ENCODE peak calls at places on chromosomes 4 and X, in eight cellular contexts. One of them, this sample, is unnamed.

GRCh38 chr4:155984398-155984797 is 30.7 kb upstream of the CTSO start:
- DNase-seq in stimulated activated CD8-positive, alpha-beta memory T cell treated with anti-CD3 and anti-CD28 coated beads, Interleukin-4, amount 100 ng/mL, for 24 hours: no peak
- DNase-seq in EL: no peak
- DNase-seq in activated CD4-positive, alpha-beta T cell treated with anti-CD3 and anti-CD28 coated beads, Interleukin-2, amount 10 ng/mL, durations not matched to agents 7 days and 5 days: no peak
- DNase-seq in M059J: no peak
- DNase-seq in non-pigmented ciliary epithelial cell: no peak
- DNase-seq in activated naive CD8-positive, alpha-beta T cell treated with anti-CD3 and anti-CD28 coated beads, Interleukin-2, amount 50 U/mL, for 24 hours: no peak
- DNase-seq in COR-L47: no peak
- DNase-seq in this sample: no peak

GRCh38 chrX:25278341-25278740 is 262.6 kb upstream of the ARX start:
- DNase-seq in COR-L47: no peak
- DNase-seq in EL: no peak
- DNase-seq in activated naive CD8-positive, alpha-beta T cell treated with anti-CD3 and anti-CD28 coated beads, Interleukin-2, amount 50 U/mL, for 24 hours: no peak
- DNase-seq in activated CD4-positive, alpha-beta T cell treated with anti-CD3 and anti-CD28 coated beads, Interleukin-2, amount 10 ng/mL, durations not matched to agents 7 days and 5 days: no peak
- DNase-seq in M059J: no peak
- DNase-seq in non-pigmented ciliary epithelial cell: no peak
- DNase-seq in stimulated activated CD8-positive, alpha-beta memory T cell treated with anti-CD3 and anti-CD28 coated beads, Interleukin-4, amount 100 ng/mL, for 24 hours: no peak
- DNase-seq in this sample: no peak

GRCh38 chrX:11890843-11891514 is 132.9 kb downstream of the MSL3 start:
- DNase-seq in M059J: no peak
- DNase-seq in activated CD4-positive, alpha-beta T cell treated with anti-CD3 and anti-CD28 coated beads, Interleukin-2, amount 10 ng/mL, durations not matched to agents 7 days and 5 days: no peak
- DNase-seq in COR-L47: no peak
- DNase-seq in EL: no peak
- DNase-seq in stimulated activated CD8-positive, alpha-beta memory T cell treated with anti-CD3 and anti-CD28 coated beads, Interleukin-4, amount 100 ng/mL, for 24 hours: no peak
- DNase-seq in non-pigmented ciliary epithelial cell: no peak
- DNase-seq in activated naive CD8-positive, alpha-beta T cell treated with anti-CD3 and anti-CD28 coated beads, Interleukin-2, amount 50 U/mL, for 24 hours: no peak
- DNase-seq in this sample: no peak

GRCh38 chrX:129842510-129843208 is 1.0 kb downstream of the ZDHHC9 start:
- DNase-seq in M059J: peak; percentile 69
- DNase-seq in activated CD4-positive, alpha-beta T cell treated with anti-CD3 and anti-CD28 coated beads, Interleukin-2, amount 10 ng/mL, durations not matched to agents 7 days and 5 days: no peak
- DNase-seq in activated naive CD8-positive, alpha-beta T cell treated with anti-CD3 and anti-CD28 coated beads, Interleukin-2, amount 50 U/mL, for 24 hours: peak; percentile 10
- DNase-seq in non-pigmented ciliary epithelial cell: no peak
- DNase-seq in EL: peak; percentile 18
- DNase-seq in COR-L47: no peak
- DNase-seq in stimulated activated CD8-positive, alpha-beta memory T cell treated with anti-CD3 and anti-CD28 coated beads, Interleukin-4, amount 100 ng/mL, for 24 hours: no peak
- DNase-seq in this sample: no peak

GRCh38 chrX:150769408-150769807 is 76.2 kb downstream of the MTMR1 start:
- DNase-seq in M059J: no peak
- DNase-seq in stimulated activated CD8-positive, alpha-beta memory T cell treated with anti-CD3 and anti-CD28 coated beads, Interleukin-4, amount 100 ng/mL, for 24 hours: no peak
- DNase-seq in activated CD4-positive, alpha-beta T cell treated with anti-CD3 and anti-CD28 coated beads, Interleukin-2, amount 10 ng/mL, durations not matched to agents 7 days and 5 days: no peak
- DNase-seq in COR-L47: no peak
- DNase-seq in non-pigmented ciliary epithelial cell: no peak
- DNase-seq in EL: no peak
- DNase-seq in activated naive CD8-positive, alpha-beta T cell treated with anti-CD3 and anti-CD28 coated beads, Interleukin-2, amount 50 U/mL, for 24 hours: no peak
- DNase-seq in this sample: no peak

GRCh38 chr4:8745828-8746225 is 125.8 kb downstream of the HMX1 start:
- DNase-seq in activated CD4-positive, alpha-beta T cell treated with anti-CD3 and anti-CD28 coated beads, Interleukin-2, amount 10 ng/mL, durations not matched to agents 7 days and 5 days: no peak
- DNase-seq in non-pigmented ciliary epithelial cell: no peak
- DNase-seq in stimulated activated CD8-positive, alpha-beta memory T cell treated with anti-CD3 and anti-CD28 coated beads, Interleukin-4, amount 100 ng/mL, for 24 hours: no peak
- DNase-seq in COR-L47: no peak
- DNase-seq in activated naive CD8-positive, alpha-beta T cell treated with anti-CD3 and anti-CD28 coated beads, Interleukin-2, amount 50 U/mL, for 24 hours: no peak
- DNase-seq in EL: no peak
- DNase-seq in M059J: no peak
- DNase-seq in this sample: no peak

GRCh38 chr4:1754336-1754735 is 33.0 kb downstream of the TACC3 start:
- DNase-seq in activated naive CD8-positive, alpha-beta T cell treated with anti-CD3 and anti-CD28 coated beads, Interleukin-2, amount 50 U/mL, for 24 hours: no peak
- DNase-seq in activated CD4-positive, alpha-beta T cell treated with anti-CD3 and anti-CD28 coated beads, Interleukin-2, amount 10 ng/mL, durations not matched to agents 7 days and 5 days: no peak
- DNase-seq in stimulated activated CD8-positive, alpha-beta memory T cell treated with anti-CD3 and anti-CD28 coated beads, Interleukin-4, amount 100 ng/mL, for 24 hours: no peak
- DNase-seq in M059J: no peak
- DNase-seq in COR-L47: no peak
- DNase-seq in EL: no peak
- DNase-seq in non-pigmented ciliary epithelial cell: no peak
- DNase-seq in this sample: no peak

GRCh38 chr4:77007358-77008230 is 58.0 kb downstream of the SEPTIN11 start:
- DNase-seq in EL: peak; percentile 83
- DNase-seq in non-pigmented ciliary epithelial cell: no peak
- DNase-seq in M059J: peak; percentile 75
- DNase-seq in activated naive CD8-positive, alpha-beta T cell treated with anti-CD3 and anti-CD28 coated beads, Interleukin-2, amount 50 U/mL, for 24 hours: peak; percentile 30
- DNase-seq in COR-L47: no peak
- DNase-seq in stimulated activated CD8-positive, alpha-beta memory T cell treated with anti-CD3 and anti-CD28 coated beads, Interleukin-4, amount 100 ng/mL, for 24 hours: no peak
- DNase-seq in activated CD4-positive, alpha-beta T cell treated with anti-CD3 and anti-CD28 coated beads, Interleukin-2, amount 10 ng/mL, durations not matched to agents 7 days and 5 days: no peak
- DNase-seq in this sample: peak; percentile 33

GRCh38 chr4:156473175-156473574 is 498.4 kb downstream of the PDGFC start:
- DNase-seq in M059J: no peak
- DNase-seq in non-pigmented ciliary epithelial cell: no peak
- DNase-seq in stimulated activated CD8-positive, alpha-beta memory T cell treated with anti-CD3 and anti-CD28 coated beads, Interleukin-4, amount 100 ng/mL, for 24 hours: no peak
- DNase-seq in activated CD4-positive, alpha-beta T cell treated with anti-CD3 and anti-CD28 coated beads, Interleukin-2, amount 10 ng/mL, durations not matched to agents 7 days and 5 days: no peak
- DNase-seq in COR-L47: no peak
- DNase-seq in EL: no peak
- DNase-seq in activated naive CD8-positive, alpha-beta T cell treated with anti-CD3 and anti-CD28 coated beads, Interleukin-2, amount 50 U/mL, for 24 hours: no peak
- DNase-seq in this sample: no peak

GRCh38 chr4:37914539-37914938 is 23.7 kb downstream of the TBC1D1 start:
- DNase-seq in activated CD4-positive, alpha-beta T cell treated with anti-CD3 and anti-CD28 coated beads, Interleukin-2, amount 10 ng/mL, durations not matched to agents 7 days and 5 days: no peak
- DNase-seq in COR-L47: no peak
- DNase-seq in non-pigmented ciliary epithelial cell: no peak
- DNase-seq in EL: no peak
- DNase-seq in activated naive CD8-positive, alpha-beta T cell treated with anti-CD3 and anti-CD28 coated beads, Interleukin-2, amount 50 U/mL, for 24 hours: no peak
- DNase-seq in M059J: no peak
- DNase-seq in stimulated activated CD8-positive, alpha-beta memory T cell treated with anti-CD3 and anti-CD28 coated beads, Interleukin-4, amount 100 ng/mL, for 24 hours: no peak
- DNase-seq in this sample: no peak

GRCh38 chrX:41449615-41450014 is 2.5 kb downstream of the NYX start:
- DNase-seq in stimulated activated CD8-positive, alpha-beta memory T cell treated with anti-CD3 and anti-CD28 coated beads, Interleukin-4, amount 100 ng/mL, for 24 hours: no peak
- DNase-seq in activated naive CD8-positive, alpha-beta T cell treated with anti-CD3 and anti-CD28 coated beads, Interleukin-2, amount 50 U/mL, for 24 hours: no peak
- DNase-seq in COR-L47: no peak
- DNase-seq in M059J: peak; percentile 52
- DNase-seq in non-pigmented ciliary epithelial cell: no peak
- DNase-seq in activated CD4-positive, alpha-beta T cell treated with anti-CD3 and anti-CD28 coated beads, Interleukin-2, amount 10 ng/mL, durations not matched to agents 7 days and 5 days: no peak
- DNase-seq in EL: peak; percentile 17
- DNase-seq in this sample: no peak

GRCh38 chr4:155249036-155249566 is 40.7 kb downstream of the NPY2R start:
- DNase-seq in COR-L47: no peak
- DNase-seq in activated CD4-positive, alpha-beta T cell treated with anti-CD3 and anti-CD28 coated beads, Interleukin-2, amount 10 ng/mL, durations not matched to agents 7 days and 5 days: no peak
- DNase-seq in EL: no peak
- DNase-seq in activated naive CD8-positive, alpha-beta T cell treated with anti-CD3 and anti-CD28 coated beads, Interleukin-2, amount 50 U/mL, for 24 hours: no peak
- DNase-seq in non-pigmented ciliary epithelial cell: no peak
- DNase-seq in stimulated activated CD8-positive, alpha-beta memory T cell treated with anti-CD3 and anti-CD28 coated beads, Interleukin-4, amount 100 ng/mL, for 24 hours: no peak
- DNase-seq in M059J: no peak
- DNase-seq in this sample: no peak

GRCh38 chr4:130233377-130234047 is 1137.6 kb downstream of the C4orf33 start:
- DNase-seq in M059J: peak; percentile 30
- DNase-seq in activated naive CD8-positive, alpha-beta T cell treated with anti-CD3 and anti-CD28 coated beads, Interleukin-2, amount 50 U/mL, for 24 hours: no peak
- DNase-seq in EL: peak; percentile 66
- DNase-seq in activated CD4-positive, alpha-beta T cell treated with anti-CD3 and anti-CD28 coated beads, Interleukin-2, amount 10 ng/mL, durations not matched to agents 7 days and 5 days: peak; percentile 9
- DNase-seq in COR-L47: no peak
- DNase-seq in non-pigmented ciliary epithelial cell: no peak
- DNase-seq in stimulated activated CD8-positive, alpha-beta memory T cell treated with anti-CD3 and anti-CD28 coated beads, Interleukin-4, amount 100 ng/mL, for 24 hours: no peak
- DNase-seq in this sample: peak; percentile 5

GRCh38 chr4:170497105-170497504 is 407.3 kb upstream of the AADAT start:
- DNase-seq in EL: peak; percentile 1
- DNase-seq in stimulated activated CD8-positive, alpha-beta memory T cell treated with anti-CD3 and anti-CD28 coated beads, Interleukin-4, amount 100 ng/mL, for 24 hours: no peak
- DNase-seq in activated CD4-positive, alpha-beta T cell treated with anti-CD3 and anti-CD28 coated beads, Interleukin-2, amount 10 ng/mL, durations not matched to agents 7 days and 5 days: peak; percentile 5
- DNase-seq in non-pigmented ciliary epithelial cell: no peak
- DNase-seq in activated naive CD8-positive, alpha-beta T cell treated with anti-CD3 and anti-CD28 coated beads, Interleukin-2, amount 50 U/mL, for 24 hours: no peak
- DNase-seq in M059J: no peak
- DNase-seq in COR-L47: peak; percentile 66
- DNase-seq in this sample: no peak

GRCh38 chr4:6044276-6044675 is 26.0 kb upstream of the C4orf50 start:
- DNase-seq in stimulated activated CD8-positive, alpha-beta memory T cell treated with anti-CD3 and anti-CD28 coated beads, Interleukin-4, amount 100 ng/mL, for 24 hours: no peak
- DNase-seq in activated CD4-positive, alpha-beta T cell treated with anti-CD3 and anti-CD28 coated beads, Interleukin-2, amount 10 ng/mL, durations not matched to agents 7 days and 5 days: no peak
- DNase-seq in COR-L47: no peak
- DNase-seq in EL: no peak
- DNase-seq in activated naive CD8-positive, alpha-beta T cell treated with anti-CD3 and anti-CD28 coated beads, Interleukin-2, amount 50 U/mL, for 24 hours: no peak
- DNase-seq in M059J: no peak
- DNase-seq in non-pigmented ciliary epithelial cell: no peak
- DNase-seq in this sample: no peak

GRCh38 chrX:147476008-147476407 is 435.7 kb upstream of the FMR1 start:
- DNase-seq in stimulated activated CD8-positive, alpha-beta memory T cell treated with anti-CD3 and anti-CD28 coated beads, Interleukin-4, amount 100 ng/mL, for 24 hours: no peak
- DNase-seq in EL: no peak
- DNase-seq in COR-L47: no peak
- DNase-seq in M059J: peak; percentile 9
- DNase-seq in activated CD4-positive, alpha-beta T cell treated with anti-CD3 and anti-CD28 coated beads, Interleukin-2, amount 10 ng/mL, durations not matched to agents 7 days and 5 days: peak; percentile 23
- DNase-seq in activated naive CD8-positive, alpha-beta T cell treated with anti-CD3 and anti-CD28 coated beads, Interleukin-2, amount 50 U/mL, for 24 hours: no peak
- DNase-seq in non-pigmented ciliary epithelial cell: no peak
- DNase-seq in this sample: no peak

GRCh38 chr4:153538408-153539057 is 72.4 kb downstream of the TMEM131L start:
- DNase-seq in stimulated activated CD8-positive, alpha-beta memory T cell treated with anti-CD3 and anti-CD28 coated beads, Interleukin-4, amount 100 ng/mL, for 24 hours: no peak
- DNase-seq in non-pigmented ciliary epithelial cell: no peak
- DNase-seq in M059J: peak; percentile 9
- DNase-seq in COR-L47: no peak
- DNase-seq in activated naive CD8-positive, alpha-beta T cell treated with anti-CD3 and anti-CD28 coated beads, Interleukin-2, amount 50 U/mL, for 24 hours: no peak
- DNase-seq in EL: peak; percentile 15
- DNase-seq in activated CD4-positive, alpha-beta T cell treated with anti-CD3 and anti-CD28 coated beads, Interleukin-2, amount 10 ng/mL, durations not matched to agents 7 days and 5 days: no peak
- DNase-seq in this sample: no peak

GRCh38 chrX:45788941-45789348 is 588.3 kb upstream of the DIPK2B start:
- DNase-seq in activated naive CD8-positive, alpha-beta T cell treated with anti-CD3 and anti-CD28 coated beads, Interleukin-2, amount 50 U/mL, for 24 hours: no peak
- DNase-seq in COR-L47: no peak
- DNase-seq in EL: no peak
- DNase-seq in activated CD4-positive, alpha-beta T cell treated with anti-CD3 and anti-CD28 coated beads, Interleukin-2, amount 10 ng/mL, durations not matched to agents 7 days and 5 days: no peak
- DNase-seq in M059J: no peak
- DNase-seq in stimulated activated CD8-positive, alpha-beta memory T cell treated with anti-CD3 and anti-CD28 coated beads, Interleukin-4, amount 100 ng/mL, for 24 hours: no peak
- DNase-seq in non-pigmented ciliary epithelial cell: no peak
- DNase-seq in this sample: no peak

GRCh38 chr4:120703908-120704307 is 218.6 kb downstream of the PRDM5 start:
- DNase-seq in activated CD4-positive, alpha-beta T cell treated with anti-CD3 and anti-CD28 coated beads, Interleukin-2, amount 10 ng/mL, durations not matched to agents 7 days and 5 days: no peak
- DNase-seq in COR-L47: no peak
- DNase-seq in stimulated activated CD8-positive, alpha-beta memory T cell treated with anti-CD3 and anti-CD28 coated beads, Interleukin-4, amount 100 ng/mL, for 24 hours: no peak
- DNase-seq in non-pigmented ciliary epithelial cell: no peak
- DNase-seq in activated naive CD8-positive, alpha-beta T cell treated with anti-CD3 and anti-CD28 coated beads, Interleukin-2, amount 50 U/mL, for 24 hours: no peak
- DNase-seq in M059J: no peak
- DNase-seq in EL: no peak
- DNase-seq in this sample: no peak

GRCh38 chr4:1026115-1026514 is 14.7 kb downstream of the FGFRL1 start:
- DNase-seq in activated CD4-positive, alpha-beta T cell treated with anti-CD3 and anti-CD28 coated beads, Interleukin-2, amount 10 ng/mL, durations not matched to agents 7 days and 5 days: peak; percentile 32
- DNase-seq in COR-L47: no peak
- DNase-seq in M059J: no peak
- DNase-seq in EL: no peak
- DNase-seq in activated naive CD8-positive, alpha-beta T cell treated with anti-CD3 and anti-CD28 coated beads, Interleukin-2, amount 50 U/mL, for 24 hours: peak; percentile 65
- DNase-seq in stimulated activated CD8-positive, alpha-beta memory T cell treated with anti-CD3 and anti-CD28 coated beads, Interleukin-4, amount 100 ng/mL, for 24 hours: peak; percentile 26
- DNase-seq in non-pigmented ciliary epithelial cell: no peak
- DNase-seq in this sample: peak; percentile 94

GRCh38 chrX:136168929-136169735 is 21.8 kb downstream of the FHL1 start:
- DNase-seq in non-pigmented ciliary epithelial cell: peak; percentile 69
- DNase-seq in M059J: peak; percentile 100
- DNase-seq in activated CD4-positive, alpha-beta T cell treated with anti-CD3 and anti-CD28 coated beads, Interleukin-2, amount 10 ng/mL, durations not matched to agents 7 days and 5 days: no peak
- DNase-seq in EL: peak; percentile 91
- DNase-seq in activated naive CD8-positive, alpha-beta T cell treated with anti-CD3 and anti-CD28 coated beads, Interleukin-2, amount 50 U/mL, for 24 hours: no peak
- DNase-seq in COR-L47: peak; percentile 7
- DNase-seq in stimulated activated CD8-positive, alpha-beta memory T cell treated with anti-CD3 and anti-CD28 coated beads, Interleukin-4, amount 100 ng/mL, for 24 hours: no peak
- DNase-seq in this sample: no peak

GRCh38 chrX:96770315-96770714 is 85.7 kb downstream of the DIAPH2 start:
- DNase-seq in stimulated activated CD8-positive, alpha-beta memory T cell treated with anti-CD3 and anti-CD28 coated beads, Interleukin-4, amount 100 ng/mL, for 24 hours: no peak
- DNase-seq in activated naive CD8-positive, alpha-beta T cell treated with anti-CD3 and anti-CD28 coated beads, Interleukin-2, amount 50 U/mL, for 24 hours: no peak
- DNase-seq in non-pigmented ciliary epithelial cell: no peak
- DNase-seq in EL: peak; percentile 1
- DNase-seq in COR-L47: no peak
- DNase-seq in activated CD4-positive, alpha-beta T cell treated with anti-CD3 and anti-CD28 coated beads, Interleukin-2, amount 10 ng/mL, durations not matched to agents 7 days and 5 days: no peak
- DNase-seq in M059J: peak; percentile 1
- DNase-seq in this sample: peak; percentile 11

GRCh38 chr4:142846729-142847606 is 867 bp upstream of the INPP4B start:
- DNase-seq in activated naive CD8-positive, alpha-beta T cell treated with anti-CD3 and anti-CD28 coated beads, Interleukin-2, amount 50 U/mL, for 24 hours: peak; percentile 60
- DNase-seq in activated CD4-positive, alpha-beta T cell treated with anti-CD3 and anti-CD28 coated beads, Interleukin-2, amount 10 ng/mL, durations not matched to agents 7 days and 5 days: peak; percentile 84
- DNase-seq in non-pigmented ciliary epithelial cell: no peak
- DNase-seq in stimulated activated CD8-positive, alpha-beta memory T cell treated with anti-CD3 and anti-CD28 coated beads, Interleukin-4, amount 100 ng/mL, for 24 hours: peak; percentile 39
- DNase-seq in COR-L47: peak; percentile 62
- DNase-seq in EL: no peak
- DNase-seq in M059J: peak; percentile 66
- DNase-seq in this sample: peak; percentile 22

GRCh38 chrX:40245411-40246140 is 147.8 kb upstream of the BCOR start:
- DNase-seq in activated naive CD8-positive, alpha-beta T cell treated with anti-CD3 and anti-CD28 coated beads, Interleukin-2, amount 50 U/mL, for 24 hours: no peak
- DNase-seq in activated CD4-positive, alpha-beta T cell treated with anti-CD3 and anti-CD28 coated beads, Interleukin-2, amount 10 ng/mL, durations not matched to agents 7 days and 5 days: no peak
- DNase-seq in M059J: peak; percentile 48
- DNase-seq in stimulated activated CD8-positive, alpha-beta memory T cell treated with anti-CD3 and anti-CD28 coated beads, Interleukin-4, amount 100 ng/mL, for 24 hours: no peak
- DNase-seq in non-pigmented ciliary epithelial cell: no peak
- DNase-seq in EL: peak; percentile 13
- DNase-seq in COR-L47: no peak
- DNase-seq in this sample: no peak

GRCh38 chrX:18894156-18894555 is 89.8 kb downstream of the PHKA2 start:
- DNase-seq in COR-L47: no peak
- DNase-seq in activated CD4-positive, alpha-beta T cell treated with anti-CD3 and anti-CD28 coated beads, Interleukin-2, amount 10 ng/mL, durations not matched to agents 7 days and 5 days: no peak
- DNase-seq in EL: no peak
- DNase-seq in non-pigmented ciliary epithelial cell: no peak
- DNase-seq in activated naive CD8-positive, alpha-beta T cell treated with anti-CD3 and anti-CD28 coated beads, Interleukin-2, amount 50 U/mL, for 24 hours: no peak
- DNase-seq in stimulated activated CD8-positive, alpha-beta memory T cell treated with anti-CD3 and anti-CD28 coated beads, Interleukin-4, amount 100 ng/mL, for 24 hours: no peak
- DNase-seq in M059J: no peak
- DNase-seq in this sample: no peak

GRCh38 chr4:108954880-108955279 is 192.0 kb upstream of the ETNPPL start:
- DNase-seq in activated naive CD8-positive, alpha-beta T cell treated with anti-CD3 and anti-CD28 coated beads, Interleukin-2, amount 50 U/mL, for 24 hours: no peak
- DNase-seq in M059J: no peak
- DNase-seq in non-pigmented ciliary epithelial cell: no peak
- DNase-seq in EL: no peak
- DNase-seq in stimulated activated CD8-positive, alpha-beta memory T cell treated with anti-CD3 and anti-CD28 coated beads, Interleukin-4, amount 100 ng/mL, for 24 hours: no peak
- DNase-seq in activated CD4-positive, alpha-beta T cell treated with anti-CD3 and anti-CD28 coated beads, Interleukin-2, amount 10 ng/mL, durations not matched to agents 7 days and 5 days: no peak
- DNase-seq in COR-L47: no peak
- DNase-seq in this sample: no peak

GRCh38 chr4:16264798-16265197 is 38.5 kb upstream of the TAPT1 start:
- DNase-seq in activated CD4-positive, alpha-beta T cell treated with anti-CD3 and anti-CD28 coated beads, Interleukin-2, amount 10 ng/mL, durations not matched to agents 7 days and 5 days: peak; percentile 15
- DNase-seq in activated naive CD8-positive, alpha-beta T cell treated with anti-CD3 and anti-CD28 coated beads, Interleukin-2, amount 50 U/mL, for 24 hours: no peak
- DNase-seq in COR-L47: peak; percentile 27
- DNase-seq in stimulated activated CD8-positive, alpha-beta memory T cell treated with anti-CD3 and anti-CD28 coated beads, Interleukin-4, amount 100 ng/mL, for 24 hours: no peak
- DNase-seq in EL: peak; percentile 51
- DNase-seq in non-pigmented ciliary epithelial cell: no peak
- DNase-seq in M059J: peak; percentile 62
- DNase-seq in this sample: peak; percentile 37

GRCh38 chr4:14596437-14596836 is 405.8 kb upstream of the CPEB2 start:
- DNase-seq in stimulated activated CD8-positive, alpha-beta memory T cell treated with anti-CD3 and anti-CD28 coated beads, Interleukin-4, amount 100 ng/mL, for 24 hours: no peak
- DNase-seq in EL: no peak
- DNase-seq in COR-L47: no peak
- DNase-seq in activated CD4-positive, alpha-beta T cell treated with anti-CD3 and anti-CD28 coated beads, Interleukin-2, amount 10 ng/mL, durations not matched to agents 7 days and 5 days: no peak
- DNase-seq in M059J: no peak
- DNase-seq in non-pigmented ciliary epithelial cell: no peak
- DNase-seq in activated naive CD8-positive, alpha-beta T cell treated with anti-CD3 and anti-CD28 coated beads, Interleukin-2, amount 50 U/mL, for 24 hours: no peak
- DNase-seq in this sample: no peak

GRCh38 chr4:108446554-108446953 is 173.8 kb upstream of the RPL34 start:
- DNase-seq in M059J: no peak
- DNase-seq in activated naive CD8-positive, alpha-beta T cell treated with anti-CD3 and anti-CD28 coated beads, Interleukin-2, amount 50 U/mL, for 24 hours: no peak
- DNase-seq in EL: no peak
- DNase-seq in stimulated activated CD8-positive, alpha-beta memory T cell treated with anti-CD3 and anti-CD28 coated beads, Interleukin-4, amount 100 ng/mL, for 24 hours: no peak
- DNase-seq in non-pigmented ciliary epithelial cell: no peak
- DNase-seq in COR-L47: no peak
- DNase-seq in activated CD4-positive, alpha-beta T cell treated with anti-CD3 and anti-CD28 coated beads, Interleukin-2, amount 10 ng/mL, durations not matched to agents 7 days and 5 days: no peak
- DNase-seq in this sample: no peak

GRCh38 chr4:34183916-34184315 is 2060.4 kb downstream of the ARAP2 start:
- DNase-seq in stimulated activated CD8-positive, alpha-beta memory T cell treated with anti-CD3 and anti-CD28 coated beads, Interleukin-4, amount 100 ng/mL, for 24 hours: no peak
- DNase-seq in non-pigmented ciliary epithelial cell: no peak
- DNase-seq in COR-L47: no peak
- DNase-seq in activated CD4-positive, alpha-beta T cell treated with anti-CD3 and anti-CD28 coated beads, Interleukin-2, amount 10 ng/mL, durations not matched to agents 7 days and 5 days: no peak
- DNase-seq in EL: peak; percentile 65
- DNase-seq in M059J: peak; percentile 88
- DNase-seq in activated naive CD8-positive, alpha-beta T cell treated with anti-CD3 and anti-CD28 coated beads, Interleukin-2, amount 50 U/mL, for 24 hours: no peak
- DNase-seq in this sample: no peak

GRCh38 chr4:78809928-78810835 is 34.0 kb downstream of the BMP2K start:
- DNase-seq in EL: no peak
- DNase-seq in stimulated activated CD8-positive, alpha-beta memory T cell treated with anti-CD3 and anti-CD28 coated beads, Interleukin-4, amount 100 ng/mL, for 24 hours: no peak
- DNase-seq in M059J: peak; percentile 5
- DNase-seq in activated naive CD8-positive, alpha-beta T cell treated with anti-CD3 and anti-CD28 coated beads, Interleukin-2, amount 50 U/mL, for 24 hours: no peak
- DNase-seq in non-pigmented ciliary epithelial cell: no peak
- DNase-seq in activated CD4-positive, alpha-beta T cell treated with anti-CD3 and anti-CD28 coated beads, Interleukin-2, amount 10 ng/mL, durations not matched to agents 7 days and 5 days: no peak
- DNase-seq in COR-L47: no peak
- DNase-seq in this sample: no peak

GRCh38 chrX:9312922-9313867 is 151.7 kb upstream of the TBL1X start:
- DNase-seq in activated CD4-positive, alpha-beta T cell treated with anti-CD3 and anti-CD28 coated beads, Interleukin-2, amount 10 ng/mL, durations not matched to agents 7 days and 5 days: peak; percentile 55
- DNase-seq in EL: peak; percentile 6
- DNase-seq in non-pigmented ciliary epithelial cell: no peak
- DNase-seq in stimulated activated CD8-positive, alpha-beta memory T cell treated with anti-CD3 and anti-CD28 coated beads, Interleukin-4, amount 100 ng/mL, for 24 hours: peak; percentile 71
- DNase-seq in activated naive CD8-positive, alpha-beta T cell treated with anti-CD3 and anti-CD28 coated beads, Interleukin-2, amount 50 U/mL, for 24 hours: peak; percentile 77
- DNase-seq in M059J: peak; percentile 29
- DNase-seq in COR-L47: no peak
- DNase-seq in this sample: peak; percentile 31

GRCh38 chrX:2547746-2548145 is 47.0 kb upstream of the DHRSX start:
- DNase-seq in COR-L47: no peak
- DNase-seq in EL: no peak
- DNase-seq in non-pigmented ciliary epithelial cell: no peak
- DNase-seq in activated naive CD8-positive, alpha-beta T cell treated with anti-CD3 and anti-CD28 coated beads, Interleukin-2, amount 50 U/mL, for 24 hours: no peak
- DNase-seq in stimulated activated CD8-positive, alpha-beta memory T cell treated with anti-CD3 and anti-CD28 coated beads, Interleukin-4, amount 100 ng/mL, for 24 hours: no peak
- DNase-seq in M059J: peak; percentile 4
- DNase-seq in activated CD4-positive, alpha-beta T cell treated with anti-CD3 and anti-CD28 coated beads, Interleukin-2, amount 10 ng/mL, durations not matched to agents 7 days and 5 days: no peak
- DNase-seq in this sample: no peak

GRCh38 chr4:168882650-168883233 is 127.3 kb downstream of the CBR4 start:
- DNase-seq in activated naive CD8-positive, alpha-beta T cell treated with anti-CD3 and anti-CD28 coated beads, Interleukin-2, amount 50 U/mL, for 24 hours: no peak
- DNase-seq in M059J: peak; percentile 50
- DNase-seq in stimulated activated CD8-positive, alpha-beta memory T cell treated with anti-CD3 and anti-CD28 coated beads, Interleukin-4, amount 100 ng/mL, for 24 hours: no peak
- DNase-seq in activated CD4-positive, alpha-beta T cell treated with anti-CD3 and anti-CD28 coated beads, Interleukin-2, amount 10 ng/mL, durations not matched to agents 7 days and 5 days: no peak
- DNase-seq in non-pigmented ciliary epithelial cell: no peak
- DNase-seq in EL: peak; percentile 71
- DNase-seq in COR-L47: no peak
- DNase-seq in this sample: no peak

This sample was measured in GM13977.